ENCODE peak calls at places on chromosomes 6 and 20, in nine cellular contexts. L is pancreas, N is GM20000, A is heart right ventricle, U is nephron progenitor cell, C is fibroblast of lung, S is body of pancreas, B is AG10803, X is lung. K is an unnamed sample.

GRCh38 chr6:140542858-140543257 is 1168.4 kb upstream of the CITED2 start:
- DNase-seq in L (no peak), N (no peak), A (no peak), U (no peak), C (no peak), S (no peak), B (no peak), X (no peak), K (no peak)

GRCh38 chr6:133637436-133637835 is 251.5 kb upstream of the TCF21 start:
- DNase-seq in L (no peak), N (no peak), A (no peak), U (no peak), C (no peak), S (no peak), B (no peak), X (no peak), K (no peak)

GRCh38 chr6:13116155-13116554 is 212.2 kb downstream of the TBC1D7 start:
- DNase-seq in L (no peak), N (no peak), A (no peak), U (no peak), C (no peak), S (no peak), B (no peak), X (no peak), K (no peak)

GRCh38 chr20:49627329-49627761 is 59.4 kb upstream of the PTGIS start:
- DNase-seq in L (no peak), N (no peak), A (no peak), U (no peak), C (no peak), S (no peak), B (no peak), X (peak), K (no peak)

GRCh38 chr6:85997206-85997605 is 354.5 kb upstream of the SYNCRIP start:
- DNase-seq in L (no peak), N (no peak), A (no peak), U (no peak), C (no peak), S (no peak), B (no peak), X (no peak), K (no peak)

GRCh38 chr6:121881974-121882667 is 446.7 kb downstream of the GJA1 start:
- DNase-seq in L (no peak), N (no peak), A (no peak), U (no peak), C (peak), S (no peak), B (peak), X (no peak), K (no peak)

GRCh38 chr20:57397693-57398108 is 6.5 kb downstream of the RBM38 start:
- DNase-seq in L (no peak), N (no peak), A (no peak), U (no peak), C (no peak), S (no peak), B (no peak), X (no peak), K (no peak)

GRCh38 chr6:29577544-29577943 is 7.4 kb upstream of the OR2H2 start:
- DNase-seq in L (no peak), N (no peak), A (no peak), U (no peak), C (no peak), S (no peak), B (no peak), X (no peak), K (no peak)

GRCh38 chr6:150667977-150668716 is 68.5 kb downstream of the PLEKHG1 start:
- DNase-seq in L (peak), N (no peak), A (peak), U (peak), C (peak), S (peak), B (peak), X (peak), K (no peak)

GRCh38 chr20:1324598-1325172 is 4.3 kb downstream of the SDCBP2 start:
- DNase-seq in L (no peak), N (peak), A (no peak), U (no peak), C (peak), S (no peak), B (peak), X (no peak), K (no peak)

GRCh38 chr6:86723729-86724128 is 213.6 kb upstream of the HTR1E start:
- DNase-seq in L (no peak), N (no peak), A (no peak), U (no peak), C (no peak), S (no peak), B (no peak), X (no peak), K (no peak)

GRCh38 chr6:165556116-165556843 is 106.8 kb downstream of the PDE10A start:
- DNase-seq in L (peak), N (no peak), A (no peak), U (no peak), C (no peak), S (peak), B (no peak), X (no peak), K (no peak)

GRCh38 chr20:50447102-50447804 is 62.9 kb upstream of the PTPN1 start:
- DNase-seq in L (no peak), N (no peak), A (no peak), U (no peak), C (no peak), S (no peak), B (no peak), X (no peak), K (no peak)

GRCh38 chr6:128409003-128409402 is 111.4 kb downstream of the PTPRK start:
- DNase-seq in L (no peak), N (no peak), A (no peak), U (no peak), C (no peak), S (no peak), B (no peak), X (no peak), K (no peak)

GRCh38 chr6:786946-787763 is 94.2 kb upstream of the EXOC2 start:
- DNase-seq in L (no peak), N (peak), A (no peak), U (no peak), C (no peak), S (peak), B (no peak), X (no peak), K (peak)

GRCh38 chr20:19621072-19621471 is 137.0 kb upstream of the RIN2 start:
- DNase-seq in L (no peak), N (no peak), A (no peak), U (no peak), C (peak), S (no peak), B (no peak), X (no peak), K (no peak)

GRCh38 chr6:9439931-9440330 is 974.9 kb downstream of the TFAP2A start:
- DNase-seq in L (no peak), N (no peak), A (no peak), U (no peak), C (no peak), S (no peak), B (no peak), X (no peak), K (no peak)

GRCh38 chr6:72580281-72580940 is 41.5 kb upstream of the KCNQ5 start:
- DNase-seq in L (peak), N (peak), A (no peak), U (no peak), C (peak), S (peak), B (peak), X (no peak), K (peak)

GRCh38 chr20:9015984-9016324 is 52.9 kb upstream of the PLCB4 start:
- DNase-seq in L (no peak), N (no peak), A (no peak), U (no peak), C (peak), S (no peak), B (peak), X (no peak), K (no peak)

GRCh38 chr6:160138839-160139419 is 17.3 kb downstream of the SLC22A1 start:
- DNase-seq in L (no peak), N (no peak), A (no peak), U (no peak), C (no peak), S (no peak), B (no peak), X (no peak), K (no peak)

GRCh38 chr6:119345114-119345513 is 4.4 kb downstream of the MAN1A1 start:
- DNase-seq in L (no peak), N (no peak), A (no peak), U (no peak), C (no peak), S (no peak), B (no peak), X (no peak), K (no peak)

GRCh38 chr20:2692886-2693285 is 306 bp downstream of the EBF4 start:
- DNase-seq in L (no peak), N (peak), A (no peak), U (peak), C (no peak), S (no peak), B (no peak), X (no peak), K (peak)

GRCh38 chr20:20366551-20366895 is 1.4 kb upstream of the INSM1 start:
- DNase-seq in L (no peak), N (peak), A (no peak), U (no peak), C (no peak), S (no peak), B (no peak), X (no peak), K (no peak)

GRCh38 chr6:110622912-110623578 is 146.6 kb upstream of the SLC22A16 start:
- DNase-seq in L (no peak), N (no peak), A (no peak), U (no peak), C (no peak), S (no peak), B (no peak), X (no peak), K (no peak)

GRCh38 chr20:37758332-37758731 is 64.5 kb downstream of the CTNNBL1 start:
- DNase-seq in L (no peak), N (no peak), A (peak), U (peak), C (no peak), S (no peak), B (no peak), X (no peak), K (no peak)

GRCh38 chr6:24798740-24799540 is at the start of gene ARMH2:
- DNase-seq in L (no peak), N (no peak), A (no peak), U (no peak), C (peak), S (no peak), B (no peak), X (no peak), K (no peak)

GRCh38 chr6:167501831-167502385 is 177.0 kb downstream of the TTLL2 start:
- DNase-seq in L (peak), N (no peak), A (no peak), U (peak), C (no peak), S (peak), B (no peak), X (no peak), K (no peak)

GRCh38 chr6:166275714-166276166 is 32.5 kb downstream of the PRR18 start:
- DNase-seq in L (peak), N (peak), A (peak), U (peak), C (peak), S (peak), B (peak), X (peak), K (peak)

GRCh38 chr20:7291946-7292345 is 524.5 kb downstream of the BMP2 start:
- DNase-seq in L (no peak), N (no peak), A (no peak), U (no peak), C (peak), S (no peak), B (no peak), X (no peak), K (no peak)

GRCh38 chr20:32052792-32053362 is 835 bp downstream of the HCK start:
- DNase-seq in L (no peak), N (peak), A (peak), U (no peak), C (no peak), S (no peak), B (no peak), X (peak), K (peak)

GRCh38 chr6:75449625-75450206 is 43.9 kb downstream of the FILIP1 start:
- DNase-seq in L (no peak), N (no peak), A (no peak), U (no peak), C (peak), S (no peak), B (peak), X (no peak), K (no peak)

GRCh38 chr20:63577317-63577894 is 3.4 kb upstream of the HELZ2 start:
- DNase-seq in L (peak), N (no peak), A (peak), U (no peak), C (no peak), S (peak), B (no peak), X (no peak), K (no peak)

GRCh38 chr20:63579017-63579705 is 5.1 kb upstream of the HELZ2 start:
- DNase-seq in L (no peak), N (no peak), A (no peak), U (no peak), C (no peak), S (no peak), B (no peak), X (no peak), K (no peak)

GRCh38 chr20:63578224-63579016 is 4.4 kb upstream of the HELZ2 start:
- DNase-seq in L (no peak), N (no peak), A (no peak), U (no peak), C (no peak), S (no peak), B (no peak), X (no peak), K (no peak)

GRCh38 chr20:63582382-63583063 is 8.5 kb upstream of the HELZ2 start:
- DNase-seq in L (no peak), N (no peak), A (no peak), U (no peak), C (no peak), S (no peak), B (no peak), X (no peak), K (no peak)

GRCh38 chr20:63580796-63581461 is 6.9 kb upstream of the HELZ2 start:
- DNase-seq in L (no peak), N (peak), A (no peak), U (peak), C (peak), S (peak), B (peak), X (no peak), K (peak)
- TF ChIP-seq CTCF in L (no peak), N (peak), A (peak), U (peak), C (peak), S (no peak), B (peak), X (peak), K (peak)

GRCh38 chr20:34088871-34089479 is 23.1 kb downstream of the EIF2S2 start:
- DNase-seq in L (no peak), N (no peak), A (no peak), U (no peak), C (no peak), S (no peak), B (no peak), X (no peak), K (no peak)

GRCh38 chr20:34093895-34094294 is 18.1 kb downstream of the EIF2S2 start:
- DNase-seq in L (no peak), N (no peak), A (no peak), U (no peak), C (no peak), S (no peak), B (no peak), X (no peak), K (no peak)

GRCh38 chr20:34090645-34091044 is 21.4 kb downstream of the EIF2S2 start:
- DNase-seq in L (no peak), N (no peak), A (no peak), U (no peak), C (no peak), S (no peak), B (no peak), X (no peak), K (no peak)

GRCh38 chr20:34089655-34090324 is 22.3 kb downstream of the EIF2S2 start:
- DNase-seq in L (no peak), N (no peak), A (no peak), U (no peak), C (no peak), S (no peak), B (no peak), X (no peak), K (no peak)

DNA sequence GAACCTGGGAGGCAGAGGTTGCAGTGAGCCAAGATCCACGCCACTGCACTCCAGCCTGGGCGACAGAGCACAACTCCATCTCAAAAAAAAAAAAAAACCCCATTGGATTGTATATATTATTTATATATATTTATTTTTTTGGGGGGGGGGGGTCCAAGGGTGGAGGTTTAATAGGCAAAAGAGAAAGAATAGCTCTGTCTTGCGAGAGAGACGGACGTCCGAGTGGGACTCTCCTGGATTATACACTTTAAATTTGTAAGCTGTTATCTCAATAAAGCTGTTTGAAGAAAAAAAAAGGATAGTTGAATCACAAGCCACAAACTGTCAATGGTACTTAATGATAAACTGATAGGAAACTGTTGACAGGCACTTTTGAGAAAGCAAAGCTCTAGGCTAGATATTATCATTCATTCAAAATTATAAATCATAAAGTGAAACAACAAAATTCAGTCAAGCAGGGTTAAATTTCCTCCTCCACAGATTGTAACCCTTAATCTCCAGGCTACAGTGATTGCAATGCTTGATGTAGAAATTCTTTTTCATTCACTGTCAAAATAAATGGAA is 20.3 kb downstream of the EIF2S2 start:
- DNase-seq in L (no peak), N (no peak), A (no peak), U (no peak), C (no peak), S (no peak), B (no peak), X (no peak), K (no peak)
- TF ChIP-seq CTCF in L (no peak), N (no peak), A (no peak), U (no peak), C (no peak), S (no peak), B (no peak), X (no peak), K (no peak)

GRCh38 chr20:35663813-35664543 is 722 bp downstream of the CPNE1 start:
- DNase-seq in L (peak), N (peak), A (no peak), U (peak), C (peak), S (peak), B (peak), X (peak), K (peak)
- TF ChIP-seq CTCF in L (no peak), N (no peak), A (no peak), U (no peak), C (no peak), S (no peak), B (no peak), X (no peak), K (no peak)

GRCh38 chr6:41602422-41602743 is 35.9 kb upstream of the MDFI start:
- DNase-seq in L (no peak), N (no peak), A (no peak), U (no peak), C (no peak), S (no peak), B (no peak), X (no peak), K (no peak)

GRCh38 chr6:41604006-41604405 is 34.3 kb upstream of the MDFI start:
- DNase-seq in L (no peak), N (no peak), A (no peak), U (no peak), C (no peak), S (no peak), B (no peak), X (no peak), K (no peak)

GRCh38 chr6:41601248-41601549 is 37.1 kb upstream of the MDFI start:
- DNase-seq in L (no peak), N (no peak), A (no peak), U (no peak), C (no peak), S (no peak), B (no peak), X (no peak), K (no peak)

GRCh38 chr6:41600499-41601247 is 37.6 kb upstream of the MDFI start:
- DNase-seq in L (no peak), N (no peak), A (no peak), U (no peak), C (no peak), S (no peak), B (no peak), X (no peak), K (no peak)

DNA sequence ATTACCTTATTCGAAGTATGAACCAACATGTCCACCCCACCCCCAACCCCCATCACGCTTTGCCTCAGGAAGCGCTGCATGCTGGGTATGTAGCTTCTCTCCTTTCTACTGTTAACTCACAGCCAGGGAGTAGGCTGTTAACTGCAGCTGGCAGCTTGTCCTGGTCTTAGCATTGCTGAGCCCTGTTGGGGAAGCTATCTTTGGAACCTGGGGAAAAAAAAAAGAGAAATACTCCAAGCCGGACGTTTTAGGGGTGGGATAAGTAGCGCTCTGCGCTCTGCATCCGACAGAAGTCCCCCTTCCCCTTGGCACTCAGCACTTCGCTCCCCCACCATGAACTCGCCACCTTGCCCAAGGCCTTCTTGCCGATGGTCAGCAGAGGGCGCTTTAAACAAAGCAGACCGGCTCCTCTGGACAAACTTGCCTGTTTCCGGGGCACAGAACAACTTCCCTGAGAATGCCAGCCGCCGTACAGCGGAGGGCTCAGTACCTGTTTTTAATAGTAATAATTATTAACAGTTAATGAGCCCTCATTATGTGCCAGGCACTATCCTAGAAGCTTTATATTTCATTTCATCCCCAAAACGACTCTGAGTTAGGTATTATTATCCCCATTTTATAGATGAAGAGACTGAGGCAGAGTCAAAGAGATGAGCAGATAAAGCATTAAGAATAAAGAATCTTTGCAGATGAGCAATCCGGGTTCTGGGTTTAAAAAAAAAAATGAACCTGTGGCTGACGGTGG is 35.2 kb upstream of the MDFI start:
- DNase-seq in L (peak), N (peak), A (peak), U (peak), C (peak), S (peak), B (peak), X (peak), K (peak)
- TF ChIP-seq CTCF in L (peak), N (peak), A (peak), U (peak), C (peak), S (peak), B (peak), X (peak), K (peak)

K was measured in GM10248.